ENCODE peak calls at places on chromosomes 13 and 19, in six cellular contexts. C is mucosa of descending colon, O is omental fat pad, N is mesothelial cell of epicardium, V is endodermal cell, X is kidney. T is an unnamed sample.

GRCh38 chr19:15324791-15325519 is 7.4 kb downstream of the BRD4 start:
- DNase-seq in C (no peak), O (no peak), N (no peak), V (peak; percentile 74), X (peak; percentile 27), T (no peak)

GRCh38 chr19:29841559-29842367 is 30.0 kb downstream of the CCNE1 start:
- DNase-seq in C (no peak), O (no peak), N (no peak), V (peak; percentile 82), X (peak; percentile 69), T (no peak)

GRCh38 chr19:32864318-32865007 is 5.1 kb downstream of the SLC7A9 start:
- DNase-seq in C (no peak), O (no peak), N (no peak), V (no peak), X (no peak), T (no peak)

GRCh38 chr19:37334179-37335071 is 36.5 kb upstream of the ZNF527 start:
- DNase-seq in C (peak; percentile 90), O (peak; percentile 89), N (peak; percentile 86), V (peak; percentile 97), X (peak; percentile 96), T (peak; percentile 83)

GRCh38 chr19:4609878-4610511 is 29.3 kb upstream of the TNFAIP8L1 start:
- DNase-seq in C (no peak), O (no peak), N (no peak), V (peak; percentile 78), X (peak; percentile 76), T (no peak)

GRCh38 chr13:62280590-62280989 is 864.9 kb upstream of the PCDH20 start:
- DNase-seq in C (no peak), O (no peak), N (no peak), V (no peak), X (no peak), T (no peak)

GRCh38 chr19:47776568-47776967 is 1.9 kb upstream of the SELENOW start:
- DNase-seq in C (no peak), O (no peak), N (no peak), V (no peak), X (no peak), T (no peak)

GRCh38 chr13:48493851-48494250 is 39.0 kb downstream of the RCBTB2 start:
- DNase-seq in C (no peak), O (no peak), N (no peak), V (no peak), X (no peak), T (peak; percentile 74)

GRCh38 chr13:100535401-100536135 is 53.0 kb downstream of the GGACT start:
- DNase-seq in C (no peak), O (no peak), N (peak; percentile 17), V (no peak), X (no peak), T (peak; percentile 55)

GRCh38 chr19:23415561-23416191 is 20.4 kb upstream of the ZNF91 start:
- DNase-seq in C (peak; percentile 83), O (no peak), N (peak; percentile 47), V (peak; percentile 96), X (no peak), T (no peak)

GRCh38 chr13:37306778-37307544 is 201.5 kb upstream of the CSNK1A1L start:
- DNase-seq in C (no peak), O (no peak), N (no peak), V (no peak), X (no peak), T (peak; percentile 95)

GRCh38 chr19:4831351-4832340 is at the start of gene TICAM1:
- DNase-seq in C (peak; percentile 91), O (peak; percentile 67), N (peak; percentile 61), V (peak; percentile 59), X (peak; percentile 93), T (peak; percentile 63)

GRCh38 chr13:113072370-113072769 is 33.2 kb upstream of the F7 start:
- DNase-seq in C (no peak), O (no peak), N (no peak), V (no peak), X (peak; percentile 6), T (no peak)

GRCh38 chr19:15300533-15301194 is 31.7 kb downstream of the BRD4 start:
- DNase-seq in C (no peak), O (no peak), N (no peak), V (no peak), X (no peak), T (peak; percentile 94)

DNA sequence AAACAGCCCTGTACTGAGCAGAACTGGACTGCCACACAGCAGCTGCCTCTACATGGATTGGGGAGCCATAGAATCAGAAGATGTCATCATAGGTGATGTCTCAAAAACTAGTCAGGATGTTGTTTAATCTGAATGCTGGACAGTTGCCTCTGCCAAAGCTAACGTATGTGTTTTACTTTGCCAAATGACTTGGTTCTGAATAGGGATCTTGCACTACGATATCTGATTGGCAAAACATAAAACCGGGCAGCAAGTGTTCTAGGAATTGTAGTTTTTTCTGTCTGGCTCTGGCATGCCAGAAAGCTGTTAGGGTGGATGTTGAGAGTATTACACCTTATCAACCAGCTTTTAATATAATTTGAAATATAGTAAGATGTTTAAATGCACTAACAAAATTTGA is 645.9 kb downstream of the GPC5 start:
- DNase-seq in C (no peak), O (no peak), N (no peak), V (no peak), X (no peak), T (no peak)
- TF ChIP-seq CTCF in C (no peak), O (no peak), N (no peak), V (no peak), X (no peak), T (no peak)

GRCh38 chr19:11286312-11286974 is 9.5 kb upstream of the TSPAN16 start:
- DNase-seq in C (no peak), O (no peak), N (no peak), V (no peak), X (no peak), T (peak; percentile 60)
- TF ChIP-seq CTCF in C (no peak), O (no peak), N (no peak), V (no peak), X (peak; percentile 30), T (peak; percentile 35)

GRCh38 chr19:58351558-58351878 is 1.8 kb downstream of the A1BG start:
- DNase-seq in C (no peak), O (no peak), N (no peak), V (no peak), X (peak; percentile 57), T (no peak)

GRCh38 chr19:58346961-58347929 is 6.0 kb downstream of the A1BG start:
- DNase-seq in C (peak; percentile 80), O (no peak), N (peak; percentile 79), V (peak; percentile 94), X (peak; percentile 93), T (peak; percentile 70)

GRCh38 chr19:58350871-58351557 is 2.3 kb downstream of the A1BG start:
- DNase-seq in C (no peak), O (no peak), N (no peak), V (no peak), X (peak; percentile 57), T (no peak)

GRCh38 chr19:58350001-58350801 is 3.1 kb downstream of the A1BG start:
- DNase-seq in C (no peak), O (no peak), N (no peak), V (peak; percentile 47), X (peak; percentile 74), T (no peak)

GRCh38 chr19:58349590-58349989 is 3.7 kb downstream of the A1BG start:
- DNase-seq in C (no peak), O (no peak), N (no peak), V (no peak), X (no peak), T (no peak)
- TF ChIP-seq CTCF in C (no peak), O (no peak), N (no peak), V (no peak), X (no peak), T (no peak)

DNA sequence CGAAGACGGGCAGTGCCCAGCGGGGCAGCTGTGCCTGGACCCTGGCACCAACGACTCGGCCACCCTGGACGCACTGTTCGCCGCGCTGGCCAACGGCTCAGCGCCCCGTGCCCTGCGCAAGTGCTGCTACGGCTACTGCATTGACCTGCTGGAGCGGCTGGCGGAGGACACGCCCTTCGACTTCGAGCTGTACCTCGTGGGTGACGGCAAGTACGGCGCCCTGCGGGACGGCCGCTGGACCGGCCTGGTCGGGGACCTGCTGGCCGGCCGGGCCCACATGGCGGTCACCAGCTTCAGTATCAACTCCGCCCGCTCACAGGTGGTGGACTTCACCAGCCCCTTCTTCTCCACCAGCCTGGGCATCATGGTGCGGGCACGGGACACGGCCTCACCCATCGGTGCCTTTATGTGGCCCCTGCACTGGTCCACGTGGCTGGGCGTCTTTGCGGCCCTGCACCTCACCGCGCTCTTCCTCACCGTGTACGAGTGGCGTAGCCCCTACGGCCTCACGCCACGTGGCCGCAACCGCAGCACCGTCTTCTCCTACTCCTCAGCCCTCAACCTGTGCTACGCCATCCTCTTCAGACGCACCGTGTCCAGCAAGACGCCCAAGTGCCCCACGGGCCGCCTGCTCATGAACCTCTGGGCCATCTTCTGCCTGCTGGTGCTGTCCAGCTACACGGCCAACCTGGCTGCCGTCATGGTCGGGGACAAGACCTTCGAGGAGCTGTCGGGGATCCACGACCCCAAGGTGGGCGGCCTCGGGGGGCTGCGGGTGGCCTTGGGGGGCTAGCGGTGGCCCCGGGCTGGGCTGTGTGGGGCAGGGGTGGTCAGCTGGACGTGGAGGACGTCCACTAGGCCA is 4.8 kb downstream of the GRIN3B start:
- DNase-seq in C (no peak), O (no peak), N (no peak), V (no peak), X (peak; percentile 79), T (no peak)
- TF ChIP-seq CTCF in C (no peak), O (no peak), N (no peak), V (no peak), X (no peak), T (no peak)

GRCh38 chr19:41569481-41570150 is 6.3 kb upstream of the CEACAM21 start:
- DNase-seq in C (no peak), O (no peak), N (no peak), V (no peak), X (no peak), T (no peak)

GRCh38 chr19:41570179-41570578 is 5.8 kb upstream of the CEACAM21 start:
- DNase-seq in C (no peak), O (no peak), N (no peak), V (peak; percentile 63), X (no peak), T (no peak)

GRCh38 chr19:41565384-41565730 is 10.6 kb upstream of the CEACAM21 start:
- DNase-seq in C (no peak), O (no peak), N (no peak), V (no peak), X (no peak), T (no peak)

GRCh38 chr19:41563847-41564514 is 12.0 kb upstream of the CEACAM21 start:
- DNase-seq in C (no peak), O (no peak), N (no peak), V (no peak), X (no peak), T (no peak)

GRCh38 chr19:41564515-41565383 is 11.2 kb upstream of the CEACAM21 start:
- DNase-seq in C (no peak), O (no peak), N (no peak), V (peak; percentile 75), X (no peak), T (no peak)
- TF ChIP-seq CTCF in C (no peak), O (no peak), N (no peak), V (peak; percentile 18), X (no peak), T (no peak)

DNA sequence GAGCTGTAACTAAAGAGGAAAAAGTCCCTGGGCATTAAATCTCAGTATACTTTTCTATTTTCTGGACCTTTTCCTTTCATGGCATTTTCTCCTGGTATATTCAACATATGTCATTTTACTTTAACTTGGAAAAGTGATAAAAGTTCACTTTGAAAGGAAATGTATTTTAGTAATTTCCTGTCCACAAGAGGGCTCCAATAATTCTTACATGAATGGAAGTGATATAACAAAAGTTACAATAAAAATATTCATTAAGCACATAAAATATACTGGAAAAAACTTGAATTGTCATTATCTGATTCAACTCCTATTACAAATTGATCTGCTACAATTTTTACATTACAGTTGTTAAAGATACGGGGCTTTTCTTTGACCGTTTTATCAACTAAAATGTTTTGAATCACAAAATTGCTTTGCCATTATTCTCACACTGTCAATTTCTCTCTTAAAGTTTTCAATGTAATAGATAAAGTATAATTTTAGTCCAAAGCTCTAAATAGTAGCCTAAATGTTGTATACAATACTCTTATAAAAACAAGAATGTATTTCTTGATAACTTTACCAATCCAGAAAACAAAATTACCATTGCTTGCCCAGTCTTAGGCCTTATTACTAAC is 4.9 kb downstream of the UBL3 start:
- DNase-seq in C (no peak), O (no peak), N (no peak), V (no peak), X (no peak), T (peak; percentile 28)
- TF ChIP-seq CTCF in C (no peak), O (no peak), N (peak; percentile 52), V (peak; percentile 48), X (peak; percentile 6), T (peak; percentile 51)